ENCODE peak calls at places on chromosomes 11 and 22, in five cellular contexts. R, U, S, W and F are unnamed samples.

GRCh38 chr11:117992136-117992535 is 5.9 kb downstream of the IL10RA start:
- DNase-seq in S (no peak), R (no peak), U (no peak), W (no peak), F (no peak)

GRCh38 chr11:46122955-46123354 is 1.7 kb upstream of the PHF21A start:
- DNase-seq in W (no peak), S (no peak), U (peak; percentile 53), R (no peak), F (no peak)

GRCh38 chr11:2521081-2521480 is 76.3 kb downstream of the KCNQ1 start:
- DNase-seq in R (no peak), U (no peak), S (no peak), W (no peak), F (no peak)

GRCh38 chr11:123194308-123195181 is 503 bp downstream of the CLMP start:
- DNase-seq in W (no peak), R (no peak), U (peak; percentile 48), S (peak; percentile 85), F (no peak)

GRCh38 chr11:101215069-101215468 is 85.5 kb upstream of the PGR start:
- DNase-seq in W (no peak), R (no peak), S (no peak), U (no peak), F (no peak)

GRCh38 chr11:123516238-123516637 is 86.2 kb downstream of the GRAMD1B start:
- DNase-seq in W (no peak), U (no peak), R (no peak), S (no peak), F (no peak)

GRCh38 chr11:88050247-88050646 is 125.0 kb downstream of the RAB38 start:
- DNase-seq in U (no peak), W (no peak), R (no peak), S (no peak), F (no peak)

GRCh38 chr11:11667056-11667455 is 45.3 kb upstream of the GALNT18 start:
- DNase-seq in W (no peak), R (no peak), U (no peak), S (no peak), F (no peak)

GRCh38 chr22:49447837-49448236 is 379.8 kb downstream of the BRD1 start:
- DNase-seq in U (no peak), S (no peak), W (no peak), R (no peak), F (no peak)

GRCh38 chr22:49566141-49566541 is 261.5 kb downstream of the BRD1 start:
- DNase-seq in R (no peak), U (no peak), W (no peak), S (no peak), F (peak; percentile 14)

GRCh38 chr11:130043575-130043974 is 26.1 kb upstream of the APLP2 start:
- DNase-seq in W (no peak), U (no peak), S (no peak), R (no peak), F (no peak)

GRCh38 chr11:86798988-86799387 is 1.4 kb upstream of the PRSS23 start:
- DNase-seq in W (no peak), S (peak; percentile 54), R (no peak), U (peak; percentile 92), F (no peak)

GRCh38 chr11:73532310-73532709 is 65.6 kb downstream of the FAM168A start:
- DNase-seq in W (no peak), U (peak; percentile 82), R (no peak), S (no peak), F (no peak)

DNA sequence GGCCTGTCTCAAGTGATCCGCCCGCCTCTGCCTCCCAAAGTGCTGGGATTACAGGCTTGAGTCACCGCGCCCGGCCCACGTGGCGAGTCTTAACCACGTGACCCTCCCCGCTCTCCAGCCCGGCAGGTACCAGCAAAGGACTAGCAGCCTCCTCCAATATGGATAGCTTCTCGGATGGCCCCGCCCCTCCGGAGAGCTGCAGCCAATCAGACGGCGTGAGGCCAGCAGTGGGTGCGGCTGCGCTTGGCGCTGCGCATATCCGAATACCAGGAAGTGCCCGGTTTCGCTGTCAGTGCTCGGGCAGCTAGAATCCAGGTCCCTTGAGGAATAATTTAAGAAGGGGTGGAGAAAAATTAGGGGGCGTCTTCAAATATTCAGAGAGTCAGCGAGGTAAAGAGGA is 14.7 kb upstream of the PISD start:
- DNase-seq in R (peak; percentile 91), W (peak; percentile 85), S (peak; percentile 95), U (peak; percentile 74), F (peak; percentile 87)
- H3K4me3 ChIP-seq in R (peak overlapping the region; percentile 77), W (peak overlapping the region; percentile 74), S (no peak overlapping the region), U (peak overlapping the region; percentile 25), F (peak overlapping the region; percentile 98)

GRCh38 chr22:24505337-24505736 is 10.2 kb downstream of the UPB1 start:
- DNase-seq in S (no peak), R (no peak), W (no peak), U (no peak), F (no peak)
- H3K27ac ChIP-seq in S (no peak overlapping the region), R (no peak overlapping the region), W (no peak overlapping the region), U (no peak overlapping the region), F (no peak overlapping the region)

DNA sequence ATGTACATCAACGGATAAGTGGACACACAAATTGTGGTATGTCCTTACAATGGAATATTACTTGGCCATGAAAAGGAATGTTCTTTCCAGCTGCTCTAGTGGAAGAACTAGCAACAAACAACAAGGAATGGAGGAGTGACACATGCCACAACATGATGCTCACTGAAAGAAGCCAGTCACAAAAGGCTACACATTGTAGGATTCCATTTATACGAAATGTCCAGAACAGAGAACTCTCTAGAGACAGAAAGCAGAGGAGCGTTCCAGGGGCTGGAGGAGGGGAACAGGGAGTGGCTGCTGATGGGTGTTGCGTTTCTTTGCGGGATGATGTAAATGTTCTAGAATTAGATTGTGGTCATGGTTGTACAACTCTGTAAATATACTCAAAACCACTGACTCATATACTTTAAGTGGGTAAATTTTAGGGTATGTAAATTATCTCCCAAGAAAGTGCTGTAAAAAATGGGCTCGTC is 32.4 kb upstream of the PDGFB start:
- DNase-seq in R (no peak), S (no peak), U (peak; percentile 92), W (no peak), F (no peak)
- H3K4me3 ChIP-seq in R (no peak overlapping the region), S (no peak overlapping the region), U (no peak overlapping the region), W (no peak overlapping the region), F (no peak overlapping the region)

DNA sequence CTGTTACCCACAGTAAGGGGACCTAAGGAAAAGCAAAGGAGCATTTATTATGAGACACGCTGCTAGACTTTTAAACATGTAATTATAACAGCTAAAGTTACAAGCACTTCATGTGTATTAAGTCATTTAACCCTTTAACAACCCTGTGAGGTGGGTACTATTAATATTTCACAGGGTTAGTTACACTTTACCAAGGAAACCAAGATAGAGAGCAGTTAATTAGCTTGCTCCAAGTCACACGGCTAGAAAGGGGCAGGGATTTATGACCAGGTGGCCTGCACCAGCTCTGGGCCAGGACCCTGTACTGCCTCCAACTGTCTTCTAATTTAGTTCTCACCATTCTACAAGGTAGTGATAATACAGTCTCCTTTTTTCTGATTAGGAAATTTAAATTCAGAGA is 74.9 kb downstream of the RPL27A start:
- DNase-seq in S (no peak), W (no peak), R (no peak), U (no peak), F (no peak)
- H3K27ac ChIP-seq in S (no peak overlapping the region), W (no peak overlapping the region), R (no peak overlapping the region), U (no peak overlapping the region), F (no peak overlapping the region)

GRCh38 chr11:47356129-47356997 is 3.9 kb upstream of the MYBPC3 start:
- DNase-seq in U (no peak), S (no peak), R (no peak), W (no peak), F (no peak)

GRCh38 chr11:47355283-47356128 is 3.0 kb upstream of the MYBPC3 start:
- DNase-seq in W (no peak), S (peak; percentile 98), U (peak; percentile 88), R (no peak), F (peak; percentile 35)

GRCh38 chr11:47354913-47355282 is 2.4 kb upstream of the MYBPC3 start:
- DNase-seq in R (no peak), U (no peak), W (no peak), S (no peak), F (no peak)

GRCh38 chr11:47352556-47352955 is at the start of gene MYBPC3:
- DNase-seq in U (no peak), S (no peak), W (no peak), R (no peak), F (no peak)

GRCh38 chr11:47353978-47354774 is 1.7 kb upstream of the MYBPC3 start:
- DNase-seq in R (no peak), W (no peak), U (no peak), S (no peak), F (no peak)
- H3K4me3 ChIP-seq in R (no peak overlapping the region), W (no peak overlapping the region), U (no peak overlapping the region), S (no peak overlapping the region), F (no peak overlapping the region)